ENCODE peak calls at places on chromosomes 13 and 19, in eight cellular contexts. K is heart right ventricle, N is GM06990, H is AG09309, R is K562, F is GM23338, D is A549, V is mucosa of descending colon. M is an unnamed sample.

GRCh38 chr19:16462757-16463250 is 9.0 kb downstream of the EPS15L1 start:
- DNase-seq in K (no peak), N (no peak), H (no peak), R (no peak), F (no peak), D (no peak), V (no peak), M (no peak)

GRCh38 chr13:99085139-99085845 is 107.4 kb upstream of the DOCK9 start:
- DNase-seq in K (no peak), N (peak), H (no peak), R (peak), F (peak), D (no peak), V (no peak), M (peak)

GRCh38 chr19:31674503-31675186 is 325.4 kb upstream of the TSHZ3 start:
- DNase-seq in K (no peak), N (no peak), H (no peak), R (no peak), F (no peak), D (no peak), V (no peak), M (no peak)

GRCh38 chr13:52830946-52831345 is 17.5 kb downstream of the PCDH8 start:
- DNase-seq in K (no peak), N (no peak), H (no peak), R (no peak), F (no peak), D (no peak), V (no peak), M (no peak)

GRCh38 chr19:14089662-14090508 is 666 bp downstream of the SAMD1 start:
- DNase-seq in K (peak), N (peak), H (no peak), R (peak), F (peak), D (no peak), V (peak), M (peak)

GRCh38 chr13:95710313-95710712 is 33.4 kb downstream of the DNAJC3 start:
- DNase-seq in K (no peak), N (no peak), H (no peak), R (no peak), F (no peak), D (no peak), V (no peak), M (no peak)

GRCh38 chr13:46778879-46779278 is 18.1 kb downstream of the ESD start:
- DNase-seq in K (no peak), N (no peak), H (no peak), R (no peak), F (no peak), D (no peak), V (no peak), M (no peak)

GRCh38 chr19:41554902-41555301 is 21.1 kb upstream of the CEACAM21 start:
- DNase-seq in K (no peak), N (no peak), H (no peak), R (no peak), F (no peak), D (no peak), V (no peak), M (no peak)

GRCh38 chr13:36190771-36191170 is 23.6 kb downstream of the SOHLH2 start:
- DNase-seq in K (no peak), N (no peak), H (no peak), R (no peak), F (no peak), D (no peak), V (no peak), M (no peak)

GRCh38 chr19:16383584-16384161 is 59.0 kb downstream of the KLF2 start:
- DNase-seq in K (no peak), N (no peak), H (no peak), R (no peak), F (no peak), D (no peak), V (no peak), M (no peak)

GRCh38 chr13:98586400-98587144 is 9.7 kb upstream of the STK24 start:
- DNase-seq in K (no peak), N (no peak), H (no peak), R (no peak), F (no peak), D (no peak), V (no peak), M (no peak)

GRCh38 chr13:35349673-35350278 is 126.7 kb downstream of the MAB21L1 start:
- DNase-seq in K (no peak), N (peak), H (no peak), R (no peak), F (no peak), D (peak), V (no peak), M (no peak)

GRCh38 chr13:100544866-100545683 is 43.5 kb downstream of the GGACT start:
- DNase-seq in K (peak), N (no peak), H (no peak), R (no peak), F (no peak), D (no peak), V (no peak), M (peak)

GRCh38 chr19:43467730-43468129 is 2.3 kb upstream of the LYPD3 start:
- DNase-seq in K (no peak), N (no peak), H (no peak), R (no peak), F (no peak), D (no peak), V (no peak), M (no peak)

GRCh38 chr19:51626675-51627074 is 3.5 kb downstream of the SIGLEC5 start:
- DNase-seq in K (no peak), N (no peak), H (no peak), R (no peak), F (no peak), D (no peak), V (no peak), M (no peak)

GRCh38 chr19:53041366-53041765 is 3.2 kb upstream of the ERVV-2 start:
- DNase-seq in K (no peak), N (no peak), H (no peak), R (no peak), F (no peak), D (no peak), V (no peak), M (peak)

GRCh38 chr13:27379126-27379525 is 45.3 kb upstream of the GTF3A start:
- DNase-seq in K (no peak), N (no peak), H (no peak), R (no peak), F (no peak), D (no peak), V (no peak), M (no peak)

GRCh38 chr19:1168877-1169791 is 4.9 kb downstream of the SBNO2 start:
- DNase-seq in K (no peak), N (no peak), H (no peak), R (no peak), F (no peak), D (no peak), V (peak), M (no peak)

GRCh38 chr13:101631403-101631802 is 178.9 kb downstream of the ITGBL1 start:
- DNase-seq in K (no peak), N (no peak), H (no peak), R (no peak), F (no peak), D (no peak), V (no peak), M (no peak)

GRCh38 chr19:17234911-17235617 is 9.0 kb downstream of the OCEL1 start:
- DNase-seq in K (peak), N (peak), H (no peak), R (peak), F (peak), D (no peak), V (peak), M (no peak)

DNA sequence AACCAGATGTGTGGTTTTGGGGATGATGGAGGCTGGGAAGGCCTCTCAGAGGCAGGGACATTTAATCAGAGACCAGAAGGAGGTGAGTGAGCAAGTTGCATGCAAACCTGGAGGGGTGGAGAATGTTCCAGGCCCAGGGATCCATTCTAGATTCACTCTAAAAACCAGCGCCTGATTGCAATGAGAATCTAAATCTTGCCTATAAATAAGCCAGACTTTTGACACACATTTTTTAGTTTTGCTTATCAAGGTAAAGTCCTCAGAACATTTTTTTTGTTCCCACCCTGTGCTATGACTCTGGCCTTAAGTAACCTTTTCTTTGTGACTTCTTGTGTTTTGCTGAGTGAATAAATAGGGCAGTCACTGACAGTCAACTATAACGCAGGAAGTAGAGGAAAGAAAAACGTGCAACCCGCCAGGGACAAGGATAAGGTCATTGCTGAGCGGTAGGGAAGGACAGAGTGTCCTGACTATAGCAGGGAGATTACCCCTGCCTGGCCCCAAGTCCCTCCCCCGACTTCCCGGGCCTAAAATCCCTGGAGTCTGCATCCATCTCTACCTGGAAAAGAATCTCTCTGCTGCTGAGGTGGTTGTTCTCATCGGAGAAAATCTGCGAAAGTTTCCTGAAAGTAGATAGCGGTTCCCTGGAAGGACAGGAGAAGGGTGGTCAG is 14.4 kb downstream of the RGL3 start:
- DNase-seq in K (no peak), N (no peak), H (no peak), R (no peak), F (no peak), D (no peak), V (no peak), M (no peak)
- H3K4me3 ChIP-seq in K (no peak), N (no peak), H (no peak), R (no peak), F (no peak), D (no peak), V (no peak), M (no peak)

DNA sequence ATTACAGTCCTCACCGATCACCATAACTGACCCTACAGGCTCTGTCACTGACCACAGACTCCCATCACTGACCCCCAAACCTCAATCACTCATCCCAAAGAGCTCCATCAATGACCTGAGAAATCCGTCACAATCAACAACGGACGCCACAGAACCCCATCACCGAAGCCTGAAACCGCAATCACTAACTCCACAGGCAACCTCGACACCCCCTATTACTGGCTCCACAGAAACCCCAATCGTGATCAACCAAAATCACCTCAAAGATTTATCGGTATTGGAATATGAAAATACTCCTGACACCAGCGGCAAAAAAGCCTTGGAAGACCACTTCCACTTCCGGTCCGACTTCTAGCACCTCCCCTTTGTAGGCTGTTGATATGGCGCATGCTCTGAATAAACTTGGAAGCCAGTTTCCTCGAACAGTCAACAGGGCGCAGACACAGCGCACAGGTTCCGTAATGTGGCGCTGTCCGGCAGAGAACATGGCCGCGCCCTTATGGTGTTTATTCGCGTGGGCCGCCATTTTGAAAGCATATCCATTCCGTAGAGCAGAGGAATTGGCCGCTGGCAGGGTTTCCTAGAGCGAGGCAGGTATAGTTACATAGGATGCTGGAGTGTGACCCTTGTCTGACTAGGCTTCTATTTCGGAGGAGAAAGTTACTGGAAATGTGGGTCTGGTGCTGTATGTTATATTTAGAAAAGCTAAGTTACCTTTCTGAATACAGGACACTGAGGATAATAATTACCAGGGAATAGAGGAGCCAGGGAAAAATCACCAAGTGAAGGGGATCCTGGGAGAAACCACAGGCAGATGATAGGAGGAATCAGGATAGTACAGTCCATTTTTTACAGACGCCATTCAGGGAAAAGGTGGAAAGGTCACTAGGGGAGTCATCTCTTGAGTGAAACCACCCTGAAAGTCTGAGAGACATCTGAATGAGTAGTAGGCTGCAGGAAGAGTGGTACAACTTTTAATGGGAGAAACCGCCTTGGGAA is at the start of gene ZNF585A:
- DNase-seq in K (peak), N (peak), H (peak), R (peak), F (peak), D (peak), V (peak), M (peak)
- TF ChIP-seq CTCF in K (no peak), N (no peak), H (peak), R (peak), F (no peak), D (no peak), V (peak), M (no peak)

GRCh38 chr13:77697208-77698103 is at the start of gene SLAIN1:
- DNase-seq in K (peak), N (peak), H (no peak), R (peak), F (peak), D (peak), V (peak), M (peak)

GRCh38 chr13:77701305-77701704 is 3.8 kb downstream of the SLAIN1 start:
- DNase-seq in K (no peak), N (no peak), H (no peak), R (no peak), F (no peak), D (no peak), V (no peak), M (no peak)

GRCh38 chr13:77698211-77699058 is 948 bp downstream of the SLAIN1 start:
- DNase-seq in K (peak), N (peak), H (no peak), R (no peak), F (peak), D (no peak), V (peak), M (no peak)

GRCh38 chr13:77696863-77697207 is 652 bp upstream of the SLAIN1 start:
- DNase-seq in K (no peak), N (no peak), H (no peak), R (no peak), F (no peak), D (no peak), V (no peak), M (no peak)

DNA sequence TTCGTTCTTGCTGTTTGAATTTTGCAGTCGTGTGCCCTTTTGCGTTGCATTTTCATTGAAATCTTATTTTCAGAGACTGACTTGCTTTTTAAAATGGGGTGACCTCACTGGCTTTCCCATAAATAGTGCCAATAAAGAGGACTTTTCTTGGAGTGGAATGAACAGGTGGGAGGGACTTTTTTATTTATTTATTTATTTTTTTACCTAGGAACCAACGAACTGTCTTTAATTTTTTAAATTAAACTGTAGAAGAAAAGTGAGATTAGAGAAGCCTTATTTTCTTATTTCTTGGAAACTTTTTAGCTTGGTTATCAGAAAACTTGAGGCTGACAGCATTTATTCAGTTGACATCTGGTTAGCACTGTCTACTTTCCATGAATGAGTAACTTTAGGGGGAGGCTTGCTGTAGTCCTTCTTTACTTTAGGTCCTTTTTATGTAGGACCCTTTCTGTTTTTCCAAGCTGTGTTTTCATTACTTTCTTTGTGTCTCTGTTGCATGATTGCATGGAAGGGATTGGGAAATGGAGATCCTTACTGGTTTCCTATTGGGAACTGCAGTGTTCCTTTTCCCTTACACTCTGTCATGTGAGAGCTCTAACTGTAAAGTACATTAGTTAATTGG is 1.7 kb downstream of the SLAIN1 start:
- DNase-seq in K (no peak), N (no peak), H (no peak), R (no peak), F (no peak), D (no peak), V (no peak), M (no peak)
- H3K4me3 ChIP-seq in K (peak), N (peak), H (peak), R (no peak), F (peak), D (peak), V (peak), M (peak)

GRCh38 chr13:110353339-110353977 is 46.4 kb downstream of the COL4A2 start:
- DNase-seq in K (no peak), N (no peak), H (no peak), R (no peak), F (no peak), D (no peak), V (no peak), M (no peak)
- TF ChIP-seq CTCF in K (no peak), N (no peak), H (no peak), R (no peak), F (no peak), D (no peak), V (no peak), M (no peak)

DNA sequence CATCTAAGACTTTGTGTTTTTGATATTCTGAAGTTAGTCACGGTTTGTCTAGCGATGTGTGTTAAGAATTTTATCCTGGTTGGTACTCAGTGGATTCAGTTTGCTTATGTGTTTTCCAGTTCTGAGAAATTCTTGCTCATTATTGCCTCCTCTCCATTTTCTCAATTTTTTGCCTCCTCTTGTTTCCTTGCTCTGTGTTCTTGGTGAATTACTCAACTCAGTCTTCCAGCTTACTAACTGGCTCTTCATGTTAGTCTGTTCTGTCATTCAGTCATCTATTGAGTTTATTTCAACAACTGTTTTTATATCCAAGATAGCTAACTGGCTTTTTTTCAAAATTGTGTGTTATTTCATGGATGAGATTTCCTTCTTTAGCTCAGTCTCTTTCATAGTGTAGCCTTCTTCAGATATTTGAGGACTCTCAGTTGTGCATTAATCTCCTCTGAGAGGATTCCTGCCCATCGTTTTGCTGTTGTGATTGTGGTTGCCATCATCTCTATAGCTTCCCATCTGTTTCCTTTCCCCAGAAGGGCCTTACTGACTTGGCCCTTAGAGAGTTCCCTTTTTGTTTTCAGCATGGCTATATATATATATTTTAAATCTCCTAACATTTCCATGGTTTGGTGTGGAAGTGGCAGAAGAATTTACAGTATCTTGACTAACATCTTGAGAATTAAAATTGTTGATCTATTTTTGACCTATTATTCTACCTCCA is 6.2 kb downstream of the SETDB2 start:
- DNase-seq in K (no peak), N (no peak), H (no peak), R (no peak), F (no peak), D (no peak), V (no peak), M (no peak)
- H3K4me3 ChIP-seq in K (no peak), N (no peak), H (no peak), R (no peak), F (no peak), D (no peak), V (no peak), M (no peak)

GRCh38 chr13:76223999-76224398 is 587.9 kb downstream of the LMO7 start:
- DNase-seq in K (no peak), N (no peak), H (no peak), R (no peak), F (no peak), D (no peak), V (no peak), M (no peak)

GRCh38 chr13:76225815-76226489 is 589.8 kb downstream of the LMO7 start:
- DNase-seq in K (peak), N (no peak), H (no peak), R (no peak), F (peak), D (no peak), V (no peak), M (no peak)

GRCh38 chr13:76226941-76227340 is 590.8 kb downstream of the LMO7 start:
- DNase-seq in K (no peak), N (no peak), H (no peak), R (no peak), F (no peak), D (no peak), V (no peak), M (no peak)

GRCh38 chr13:76222511-76222910 is 586.4 kb downstream of the LMO7 start:
- DNase-seq in K (no peak), N (no peak), H (no peak), R (no peak), F (no peak), D (no peak), V (no peak), M (no peak)

DNA sequence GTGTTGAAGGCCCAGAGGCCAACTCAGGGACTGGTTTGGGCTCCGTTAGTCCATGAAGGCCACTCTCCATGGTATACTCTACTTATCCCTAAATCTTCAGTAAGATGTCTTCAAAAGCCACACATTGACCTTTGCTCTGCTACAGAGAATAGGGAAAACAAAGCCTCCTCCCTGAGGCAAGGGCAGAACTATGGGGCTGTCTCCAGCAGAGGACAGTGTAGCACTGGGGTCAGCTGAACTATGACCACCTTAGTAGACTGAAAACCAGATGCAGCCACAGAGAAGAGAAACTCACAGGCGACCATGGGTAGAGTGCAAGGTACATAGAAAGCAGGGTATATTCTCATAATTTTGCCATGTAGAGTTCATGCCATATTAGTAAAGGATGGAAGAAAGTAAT is 587.4 kb downstream of the LMO7 start:
- DNase-seq in K (no peak), N (no peak), H (no peak), R (no peak), F (peak), D (no peak), V (no peak), M (no peak)
- TF ChIP-seq CTCF in K (no peak), N (no peak), H (no peak), R (no peak), F (peak), D (no peak), V (no peak), M (no peak)

GRCh38 chr13:45108716-45109706 is 11.3 kb upstream of the GTF2F2 start:
- DNase-seq in K (no peak), N (peak), H (no peak), R (peak), F (peak), D (no peak), V (no peak), M (no peak)
- H3K4me3 ChIP-seq in K (no peak), N (no peak), H (no peak), R (no peak), F (peak), D (no peak), V (no peak), M (no peak)

M was measured in lower leg skin.